ENCODE peak calls at places on chromosomes 3 and 15, in eight cellular contexts. One of them, this sample, is unnamed.

GRCh38 chr3:17639257-17639656 is 103.2 kb downstream of the TBC1D5 start:
- DNase-seq in IMR-90: peak
- DNase-seq in nephron progenitor cell: no peak
- DNase-seq in heart left ventricle: no peak
- DNase-seq in thyroid gland: no peak
- DNase-seq in PC-3: peak
- DNase-seq in HuH-7: no peak
- DNase-seq in GM04504: no peak
- DNase-seq in this sample: no peak

GRCh38 chr3:59867185-59868002 is 817.6 kb upstream of the CFAP20DC start:
- DNase-seq in IMR-90: no peak
- DNase-seq in HuH-7: no peak
- DNase-seq in heart left ventricle: no peak
- DNase-seq in thyroid gland: no peak
- DNase-seq in PC-3: no peak
- DNase-seq in GM04504: no peak
- DNase-seq in nephron progenitor cell: no peak
- DNase-seq in this sample: no peak

GRCh38 chr15:92617197-92618037 is 38.2 kb downstream of the FAM174B start:
- DNase-seq in IMR-90: peak
- DNase-seq in HuH-7: peak
- DNase-seq in nephron progenitor cell: no peak
- DNase-seq in GM04504: no peak
- DNase-seq in thyroid gland: peak
- DNase-seq in heart left ventricle: peak
- DNase-seq in PC-3: peak
- DNase-seq in this sample: no peak

GRCh38 chr3:100155105-100155504 is 40.8 kb upstream of the FILIP1L start:
- DNase-seq in heart left ventricle: no peak
- DNase-seq in nephron progenitor cell: no peak
- DNase-seq in PC-3: no peak
- DNase-seq in thyroid gland: no peak
- DNase-seq in HuH-7: no peak
- DNase-seq in GM04504: no peak
- DNase-seq in IMR-90: peak
- DNase-seq in this sample: no peak

GRCh38 chr3:18765672-18766071 is 340.5 kb upstream of the SATB1 start:
- DNase-seq in HuH-7: no peak
- DNase-seq in IMR-90: no peak
- DNase-seq in GM04504: no peak
- DNase-seq in PC-3: no peak
- DNase-seq in heart left ventricle: no peak
- DNase-seq in nephron progenitor cell: no peak
- DNase-seq in thyroid gland: no peak
- DNase-seq in this sample: no peak

GRCh38 chr3:5136619-5137429 is 14.7 kb downstream of the ARL8B start:
- DNase-seq in PC-3: peak
- DNase-seq in nephron progenitor cell: no peak
- DNase-seq in heart left ventricle: no peak
- DNase-seq in IMR-90: peak
- DNase-seq in HuH-7: peak
- DNase-seq in GM04504: no peak
- DNase-seq in thyroid gland: no peak
- DNase-seq in this sample: no peak

GRCh38 chr15:80418892-80419537 is 14.8 kb downstream of the ARNT2 start:
- DNase-seq in nephron progenitor cell: peak
- DNase-seq in IMR-90: peak
- DNase-seq in PC-3: peak
- DNase-seq in GM04504: peak
- DNase-seq in thyroid gland: peak
- DNase-seq in HuH-7: peak
- DNase-seq in heart left ventricle: no peak
- DNase-seq in this sample: no peak

GRCh38 chr15:53847745-53848144 is 88.3 kb upstream of the WDR72 start:
- DNase-seq in thyroid gland: no peak
- DNase-seq in GM04504: no peak
- DNase-seq in HuH-7: no peak
- DNase-seq in heart left ventricle: no peak
- DNase-seq in IMR-90: no peak
- DNase-seq in nephron progenitor cell: no peak
- DNase-seq in PC-3: no peak
- DNase-seq in this sample: no peak